ENCODE peak calls at places on chromosomes 12 and 14, in four cellular contexts. N is LNCaP clone FGC, O is bronchial epithelial cell, L is GM18507. Z is an unnamed sample.

GRCh38 chr12:44389038-44389437 is 487.1 kb downstream of the NELL2 start:
- DNase-seq in N (no peak), O (no peak), L (no peak), Z (no peak)

GRCh38 chr12:118981285-118982201 is at the start of gene SRRM4:
- DNase-seq in O (no peak), N (no peak), L (no peak), Z (no peak)

GRCh38 chr14:61438497-61438859 is 117.1 kb downstream of the PRKCH start:
- DNase-seq in O (peak; percentile 35), L (no peak), N (no peak), Z (no peak)

GRCh38 chr12:13273850-13274249 is 77.3 kb downstream of the EMP1 start:
- DNase-seq in O (no peak), N (no peak), L (no peak), Z (no peak)

GRCh38 chr12:3179731-3180130 is 102.6 kb downstream of the TSPAN9 start:
- DNase-seq in N (peak; percentile 79), O (no peak), L (no peak), Z (no peak)

GRCh38 chr12:106227641-106228319 is 20.0 kb downstream of the CKAP4 start:
- DNase-seq in O (peak; percentile 98), N (no peak), L (no peak), Z (peak; percentile 69)

GRCh38 chr14:30153662-30154061 is 226.0 kb upstream of the PRKD1 start:
- DNase-seq in O (no peak), N (no peak), L (no peak), Z (peak; percentile 70)

GRCh38 chr12:31868980-31869379 is 90.2 kb upstream of the RESF1 start:
- DNase-seq in N (peak; percentile 37), L (no peak), O (peak; percentile 44), Z (peak; percentile 79)

GRCh38 chr12:108418162-108418561 is 79.1 kb upstream of the CMKLR1 start:
- DNase-seq in O (peak; percentile 6), L (no peak), N (no peak), Z (no peak)

GRCh38 chr12:76952995-76953394 is 74.2 kb upstream of the CSRP2 start:
- DNase-seq in L (no peak), N (peak; percentile 49), O (peak; percentile 80), Z (no peak)

GRCh38 chr14:94331462-94331861 is 8.3 kb upstream of the SERPINA6 start:
- DNase-seq in O (no peak), L (no peak), N (no peak), Z (no peak)

GRCh38 chr12:128810182-128811127 is 13.3 kb downstream of the SLC15A4 start:
- DNase-seq in O (no peak), L (no peak), N (no peak), Z (no peak)

GRCh38 chr12:31491819-31492598 is 98.9 kb downstream of the DENND5B start:
- DNase-seq in N (peak; percentile 56), O (peak; percentile 91), L (no peak), Z (peak; percentile 88)

GRCh38 chr12:132852496-132852895 is 23.8 kb upstream of the GOLGA3 start:
- DNase-seq in L (no peak), O (no peak), N (no peak), Z (no peak)

GRCh38 chr14:33916663-33917565 is 34.0 kb downstream of the EGLN3 start:
- DNase-seq in L (no peak), N (no peak), O (peak; percentile 80), Z (peak; percentile 55)

GRCh38 chr12:110741795-110742717 is 635 bp downstream of the PPP1CC start:
- DNase-seq in N (no peak), O (peak; percentile 43), L (no peak), Z (peak; percentile 56)

GRCh38 chr14:88597601-88598000 is 34.8 kb downstream of the ZC3H14 start:
- DNase-seq in N (no peak), L (no peak), O (no peak), Z (no peak)

GRCh38 chr12:1804545-1805332 is 15.6 kb upstream of the LRTM2 start:
- DNase-seq in L (peak; percentile 80), O (peak; percentile 79), N (peak; percentile 68), Z (peak; percentile 88)

GRCh38 chr12:54437697-54438096 is 18.6 kb upstream of the ITGA5 start:
- DNase-seq in O (no peak), N (no peak), L (no peak), Z (no peak)

GRCh38 chr14:99189201-99189801 is 82.7 kb downstream of the BCL11B start:
- DNase-seq in O (no peak), N (no peak), L (no peak), Z (no peak)

GRCh38 chr12:130870442-130871285 is 1.2 kb upstream of the RAN start:
- DNase-seq in O (peak; percentile 90), L (peak; percentile 66), N (peak; percentile 14), Z (peak; percentile 95)

GRCh38 chr14:94584591-94585280 is 3.5 kb downstream of the SERPINA5 start:
- DNase-seq in N (no peak), O (no peak), L (no peak), Z (peak; percentile 41)

GRCh38 chr12:87082756-87083155 is 826.6 kb upstream of the MGAT4C start:
- DNase-seq in O (peak; percentile 51), N (no peak), L (no peak), Z (peak; percentile 41)

GRCh38 chr12:29781176-29781575 is 2.6 kb downstream of the TMTC1 start:
- DNase-seq in L (no peak), N (no peak), O (no peak), Z (no peak)

GRCh38 chr12:630656-631632 is 32.3 kb downstream of the NINJ2 start:
- DNase-seq in N (no peak), O (no peak), L (peak; percentile 84), Z (no peak)

GRCh38 chr12:88691811-88692210 is 111.5 kb upstream of the KITLG start:
- DNase-seq in O (peak; percentile 10), L (no peak), N (no peak), Z (peak; percentile 30)

GRCh38 chr12:24668563-24668962 is 280.3 kb downstream of the BCAT1 start:
- DNase-seq in N (no peak), O (peak; percentile 37), L (no peak), Z (peak; percentile 66)

Z was measured in amniotic epithelial cell.